ENCODE peak calls at places on chromosomes 7 and 10, in seven cellular contexts. K is bronchial epithelial cell; D is left ventricle myocardium inferior; U is PC-9; E is activated CD8-positive, alpha-beta T cell treated with anti-CD3 and anti-CD28 coated beads for 36 hours; I is spleen; Y is PC-3. W is an unnamed sample.

GRCh38 chr7:36958094-36958718 is 233.9 kb upstream of the AOAH start:
- DNase-seq in K (no peak), D (no peak), U (no peak), E (no peak), I (no peak), Y (no peak), W (no peak)

GRCh38 chr10:22477365-22478287 is 132.3 kb downstream of the SPAG6 start:
- DNase-seq in K (no peak), D (no peak), U (no peak), E (no peak), I (no peak), Y (no peak), W (peak)

GRCh38 chr7:43869898-43870240 is 552 bp upstream of the MRPS24 start:
- DNase-seq in K (peak), D (no peak), U (peak), E (peak), I (peak), Y (peak), W (no peak)

GRCh38 chr10:47301833-47302232 is 1.8 kb downstream of the GDF10 start:
- DNase-seq in K (no peak), D (no peak), U (no peak), E (no peak), I (no peak), Y (no peak), W (no peak)

GRCh38 chr10:95478935-95479334 is 82.2 kb downstream of the SORBS1 start:
- DNase-seq in K (no peak), D (no peak), U (no peak), E (no peak), I (no peak), Y (no peak), W (no peak)

GRCh38 chr7:63067897-63068585 is 930.6 kb upstream of the ZNF722 start:
- DNase-seq in K (no peak), D (peak), U (no peak), E (no peak), I (no peak), Y (peak), W (no peak)

GRCh38 chr7:99834382-99834781 is 6.6 kb downstream of the CYP3A43 start:
- DNase-seq in K (no peak), D (no peak), U (no peak), E (no peak), I (no peak), Y (no peak), W (no peak)

GRCh38 chr10:25895856-25896255 is 38.2 kb upstream of the MYO3A start:
- DNase-seq in K (no peak), D (no peak), U (no peak), E (no peak), I (no peak), Y (no peak), W (no peak)

GRCh38 chr10:75404335-75405200 is 3.0 kb upstream of the ZNF503 start:
- DNase-seq in K (peak), D (peak), U (no peak), E (no peak), I (no peak), Y (peak), W (peak)

GRCh38 chr10:79980711-79981110 is 31.8 kb upstream of the SFTPD start:
- DNase-seq in K (peak), D (no peak), U (no peak), E (no peak), I (no peak), Y (no peak), W (no peak)

GRCh38 chr7:121153995-121154394 is 165.5 kb downstream of the CPED1 start:
- DNase-seq in K (no peak), D (no peak), U (no peak), E (no peak), I (no peak), Y (no peak), W (no peak)

GRCh38 chr7:71752171-71752935 is 620.4 kb downstream of the GALNT17 start:
- DNase-seq in K (no peak), D (peak), U (peak), E (peak), I (peak), Y (peak), W (peak)

GRCh38 chr10:73950569-73950968 is 39.6 kb downstream of the PLAU start:
- DNase-seq in K (no peak), D (no peak), U (no peak), E (no peak), I (no peak), Y (no peak), W (no peak)

GRCh38 chr7:157438121-157439025 is 101.6 kb downstream of the DNAJB6 start:
- DNase-seq in K (no peak), D (no peak), U (no peak), E (no peak), I (peak), Y (no peak), W (peak)

GRCh38 chr10:132094581-132095234 is 29.0 kb downstream of the JAKMIP3 start:
- DNase-seq in K (peak), D (no peak), U (peak), E (peak), I (no peak), Y (peak), W (no peak)

GRCh38 chr7:24907311-24907886 is 72.6 kb downstream of the OSBPL3 start:
- DNase-seq in K (peak), D (no peak), U (peak), E (peak), I (no peak), Y (peak), W (no peak)

GRCh38 chr10:1048349-1048731 is 579 bp downstream of the IDI1 start:
- DNase-seq in K (no peak), D (peak), U (peak), E (peak), I (peak), Y (peak), W (no peak)

GRCh38 chr10:113094114-113094486 is 144.1 kb downstream of the TCF7L2 start:
- DNase-seq in K (peak), D (no peak), U (no peak), E (no peak), I (no peak), Y (peak), W (no peak)

GRCh38 chr7:133394369-133394768 is 141.5 kb downstream of the EXOC4 start:
- DNase-seq in K (no peak), D (no peak), U (no peak), E (no peak), I (no peak), Y (no peak), W (no peak)

GRCh38 chr7:4144801-4145470 is 537.2 kb upstream of the FOXK1 start:
- DNase-seq in K (no peak), D (peak), U (no peak), E (peak), I (peak), Y (no peak), W (no peak)

GRCh38 chr7:143385891-143386781 is 5.0 kb downstream of the ZYX start:
- DNase-seq in K (no peak), D (no peak), U (no peak), E (peak), I (peak), Y (no peak), W (no peak)

GRCh38 chr10:29623797-29624196 is 11.0 kb downstream of the SVIL start:
- DNase-seq in K (peak), D (no peak), U (no peak), E (no peak), I (no peak), Y (peak), W (no peak)

GRCh38 chr10:124591123-124591495 is 129.5 kb downstream of the LHPP start:
- DNase-seq in K (no peak), D (no peak), U (no peak), E (no peak), I (peak), Y (no peak), W (no peak)

GRCh38 chr7:44846816-44847508 is 925 bp downstream of the H2AZ2 start:
- DNase-seq in K (peak), D (no peak), U (no peak), E (no peak), I (no peak), Y (no peak), W (no peak)

GRCh38 chr10:110808619-110809018 is 63.1 kb upstream of the PDCD4 start:
- DNase-seq in K (no peak), D (no peak), U (no peak), E (no peak), I (no peak), Y (no peak), W (no peak)

GRCh38 chr7:97006146-97006950 is 995 bp downstream of the DLX6 start:
- DNase-seq in K (no peak), D (no peak), U (no peak), E (peak), I (no peak), Y (no peak), W (peak)

GRCh38 chr7:122588621-122589020 is 110.3 kb downstream of the RNF133 start:
- DNase-seq in K (peak), D (no peak), U (no peak), E (no peak), I (no peak), Y (peak), W (no peak)

GRCh38 chr10:79273603-79274002 is 73.7 kb upstream of the PPIF start:
- DNase-seq in K (no peak), D (peak), U (no peak), E (no peak), I (no peak), Y (no peak), W (no peak)

GRCh38 chr10:87761892-87762291 is 56.1 kb downstream of the ATAD1 start:
- DNase-seq in K (peak), D (no peak), U (no peak), E (peak), I (no peak), Y (peak), W (no peak)

GRCh38 chr10:92395271-92395670 is 104.3 kb downstream of the MARCHF5 start:
- DNase-seq in K (no peak), D (no peak), U (no peak), E (no peak), I (no peak), Y (no peak), W (no peak)

GRCh38 chr7:27686315-27686714 is 23.6 kb upstream of the HIBADH start:
- DNase-seq in K (no peak), D (no peak), U (no peak), E (no peak), I (no peak), Y (peak), W (no peak)

GRCh38 chr10:52459097-52459496 is 145.0 kb downstream of the DKK1 start:
- DNase-seq in K (no peak), D (no peak), U (no peak), E (no peak), I (no peak), Y (peak), W (no peak)

GRCh38 chr10:79176949-79177602 is 108.3 kb downstream of the ZMIZ1 start:
- DNase-seq in K (no peak), D (peak), U (no peak), E (no peak), I (no peak), Y (no peak), W (peak)

GRCh38 chr7:2203551-2204300 is 29.0 kb downstream of the MAD1L1 start:
- DNase-seq in K (no peak), D (no peak), U (no peak), E (no peak), I (peak), Y (no peak), W (no peak)

GRCh38 chr7:135938563-135938962 is 38.6 kb downstream of the MTPN start:
- DNase-seq in K (no peak), D (no peak), U (no peak), E (no peak), I (no peak), Y (no peak), W (no peak)

GRCh38 chr10:84310470-84310869 is 17.9 kb upstream of the CCSER2 start:
- DNase-seq in K (peak), D (no peak), U (peak), E (no peak), I (no peak), Y (no peak), W (no peak)

GRCh38 chr10:102423372-102423968 is 2.8 kb downstream of the FBXL15 start:
- DNase-seq in K (no peak), D (no peak), U (no peak), E (no peak), I (no peak), Y (no peak), W (no peak)

DNA sequence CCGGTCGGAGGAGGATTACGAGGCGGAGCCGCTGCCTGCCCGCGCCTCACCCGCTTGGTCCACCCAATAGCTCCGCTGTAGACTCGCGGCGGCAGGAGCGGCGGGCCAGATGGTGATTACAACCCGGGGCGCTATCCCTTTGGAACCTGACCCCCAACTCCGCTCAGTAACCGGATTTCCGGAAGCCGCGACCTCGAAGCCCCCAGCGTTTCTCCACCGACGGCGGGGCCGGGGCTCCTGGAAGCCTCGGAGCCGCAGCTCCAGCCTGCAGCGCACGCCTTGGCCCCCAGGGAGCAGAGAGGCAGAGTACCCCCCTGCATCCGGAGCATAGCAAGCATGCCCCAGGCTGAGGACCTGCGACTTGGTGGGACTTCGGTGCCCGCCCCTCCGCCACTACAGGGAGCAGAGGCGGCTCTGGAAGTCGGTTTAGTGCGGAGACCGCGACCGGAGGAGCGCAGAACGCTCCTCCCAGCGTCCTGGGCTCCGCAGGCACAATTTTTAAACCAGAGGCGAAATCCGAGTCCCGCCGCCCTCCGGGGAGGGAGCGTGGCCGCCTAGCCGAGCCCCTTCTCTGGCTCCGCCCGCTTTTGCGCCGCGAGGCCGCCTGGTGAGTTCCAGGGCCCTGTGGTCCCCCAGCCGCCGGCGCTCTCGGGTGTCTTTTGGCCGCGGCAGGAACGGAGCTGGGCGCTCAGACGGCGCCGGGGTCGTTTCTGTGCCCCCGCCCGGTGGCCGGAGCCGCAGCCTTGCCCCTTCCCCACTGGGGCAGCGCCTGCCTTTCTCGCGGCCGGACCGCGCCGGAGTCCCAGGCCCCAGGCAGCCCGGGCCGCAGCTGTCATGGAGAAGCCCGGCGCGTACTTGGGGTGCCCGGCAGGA is 28.2 kb upstream of the BMS1 start:
- DNase-seq in K (no peak), D (peak), U (no peak), E (peak), I (no peak), Y (no peak), W (peak)
- TF ChIP-seq CTCF in K (no peak), D (peak), U (no peak), E (no peak), I (peak), Y (no peak), W (no peak)

GRCh38 chr7:153840861-153841260 is 211.3 kb upstream of the DPP6 start:
- DNase-seq in K (no peak), D (no peak), U (no peak), E (no peak), I (no peak), Y (no peak), W (no peak)

GRCh38 chr7:153835712-153836265 is 216.4 kb upstream of the DPP6 start:
- DNase-seq in K (no peak), D (no peak), U (no peak), E (no peak), I (no peak), Y (no peak), W (no peak)

GRCh38 chr7:153832160-153832559 is 220.0 kb upstream of the DPP6 start:
- DNase-seq in K (no peak), D (no peak), U (no peak), E (no peak), I (no peak), Y (no peak), W (no peak)

GRCh38 chr7:153829523-153829922 is 222.7 kb upstream of the DPP6 start:
- DNase-seq in K (no peak), D (no peak), U (peak), E (no peak), I (no peak), Y (no peak), W (no peak)

GRCh38 chr7:153835104-153835503 is 217.1 kb upstream of the DPP6 start:
- DNase-seq in K (peak), D (no peak), U (no peak), E (no peak), I (no peak), Y (peak), W (no peak)
- TF ChIP-seq CTCF in K (no peak), D (peak), U (peak), E (no peak), I (no peak), Y (peak), W (no peak)

DNA sequence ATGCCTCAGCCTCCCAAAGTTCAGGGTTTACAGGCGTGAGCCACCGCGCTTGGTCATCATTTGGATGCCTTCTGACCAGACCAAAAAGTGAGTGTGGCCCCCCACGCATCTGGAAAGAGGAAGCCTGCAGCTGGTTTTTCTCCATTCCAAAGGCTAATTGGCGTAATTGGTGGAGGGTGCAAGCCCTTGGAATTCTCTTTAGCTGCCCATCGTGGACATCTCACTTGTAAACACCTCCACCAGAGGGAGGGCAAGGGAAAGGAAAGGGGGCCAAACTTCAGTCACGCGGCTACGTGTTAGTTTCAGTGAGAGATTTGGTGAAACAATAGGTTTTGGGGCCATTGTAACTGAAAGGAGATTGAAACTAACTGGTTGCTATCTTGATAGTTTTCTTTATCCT is 4.1 kb upstream of the ARHGAP21 start:
- DNase-seq in K (no peak), D (no peak), U (no peak), E (peak), I (no peak), Y (no peak), W (peak)
- TF ChIP-seq CTCF in K (no peak), D (no peak), U (no peak), E (no peak), I (no peak), Y (peak), W (no peak)

GRCh38 chr7:936131-937054 is 18.1 kb downstream of the ADAP1 start:
- DNase-seq in K (no peak), D (no peak), U (peak), E (peak), I (peak), Y (peak), W (no peak)
- TF ChIP-seq CTCF in K (no peak), D (no peak), U (no peak), E (no peak), I (no peak), Y (no peak), W (no peak)

GRCh38 chr7:73367006-73367405 is 39.0 kb downstream of the FKBP6 start:
- DNase-seq in K (no peak), D (no peak), U (no peak), E (no peak), I (no peak), Y (no peak), W (no peak)

GRCh38 chr7:73366127-73366526 is 38.2 kb downstream of the FKBP6 start:
- DNase-seq in K (no peak), D (no peak), U (no peak), E (no peak), I (no peak), Y (no peak), W (no peak)

GRCh38 chr7:73369009-73369408 is 41.0 kb downstream of the FKBP6 start:
- DNase-seq in K (no peak), D (no peak), U (no peak), E (no peak), I (no peak), Y (no peak), W (no peak)

GRCh38 chr7:73373741-73374140 is 45.8 kb downstream of the FKBP6 start:
- DNase-seq in K (no peak), D (no peak), U (no peak), E (no peak), I (no peak), Y (no peak), W (no peak)

GRCh38 chr7:73369622-73370021 is 41.7 kb downstream of the FKBP6 start:
- DNase-seq in K (no peak), D (no peak), U (no peak), E (no peak), I (no peak), Y (no peak), W (no peak)
- TF ChIP-seq CTCF in K (no peak), D (no peak), U (no peak), E (no peak), I (no peak), Y (no peak), W (no peak)

DNA sequence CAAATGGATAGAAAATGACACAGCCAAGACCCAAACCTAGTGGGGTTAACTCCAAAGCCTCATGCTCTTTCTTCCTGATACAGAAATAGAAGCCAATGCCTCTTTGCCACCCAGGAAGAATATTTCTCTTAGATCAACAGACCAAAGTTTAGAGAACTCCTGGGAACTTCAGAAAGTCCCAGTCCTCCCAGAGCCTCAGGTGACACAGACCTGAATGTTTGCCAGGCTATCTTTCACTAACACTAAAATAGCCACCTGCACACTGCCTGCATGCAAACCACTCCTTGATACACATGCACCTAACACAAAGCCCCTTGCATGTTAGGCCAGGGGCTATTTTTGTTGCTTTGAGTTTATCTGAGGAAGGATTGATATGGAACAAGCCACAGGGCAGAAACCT is 27.7 kb downstream of the LSM5 start:
- DNase-seq in K (no peak), D (no peak), U (no peak), E (no peak), I (no peak), Y (no peak), W (no peak)
- TF ChIP-seq CTCF in K (no peak), D (no peak), U (no peak), E (no peak), I (no peak), Y (no peak), W (no peak)

W was measured in endothelial cell.